ENCODE peak calls at places on chromosomes 1 and 21, in four cellular contexts. One of them, this sample, is unnamed.

GRCh38 chr1:227915564-227916553 is 31.9 kb downstream of the WNT9A start:
- DNase-seq in stromal cell of bone marrow: no peak
- DNase-seq in EL: no peak
- DNase-seq in effector CD4-positive, alpha-beta T cell: no peak
- DNase-seq in this sample: no peak

GRCh38 chr1:119143716-119144115 is 3.3 kb upstream of the WARS2 start:
- DNase-seq in effector CD4-positive, alpha-beta T cell: no peak
- DNase-seq in EL: no peak
- DNase-seq in stromal cell of bone marrow: no peak
- DNase-seq in this sample: no peak

GRCh38 chr21:37073417-37074194 is 552 bp downstream of the TTC3 start:
- DNase-seq in effector CD4-positive, alpha-beta T cell: peak; percentile 65
- DNase-seq in EL: peak; percentile 43
- DNase-seq in stromal cell of bone marrow: no peak
- DNase-seq in this sample: peak; percentile 32

GRCh38 chr1:94105957-94106529 is 14.9 kb downstream of the ABCA4 start:
- DNase-seq in EL: peak; percentile 40
- DNase-seq in stromal cell of bone marrow: no peak
- DNase-seq in effector CD4-positive, alpha-beta T cell: no peak
- DNase-seq in this sample: peak; percentile 40

GRCh38 chr21:46295996-46296752 is 10.0 kb downstream of the YBEY start:
- DNase-seq in stromal cell of bone marrow: peak; percentile 88
- DNase-seq in EL: peak; percentile 60
- DNase-seq in effector CD4-positive, alpha-beta T cell: no peak
- DNase-seq in this sample: peak; percentile 65

GRCh38 chr1:243575070-243575469 is 275.0 kb downstream of the AKT3 start:
- DNase-seq in stromal cell of bone marrow: no peak
- DNase-seq in effector CD4-positive, alpha-beta T cell: no peak
- DNase-seq in EL: no peak
- DNase-seq in this sample: peak; percentile 67

GRCh38 chr1:36975642-36976041 is 58.7 kb downstream of the GRIK3 start:
- DNase-seq in EL: no peak
- DNase-seq in stromal cell of bone marrow: no peak
- DNase-seq in effector CD4-positive, alpha-beta T cell: no peak
- DNase-seq in this sample: no peak

GRCh38 chr21:14755086-14755485 is 209.0 kb upstream of the SAMSN1 start:
- DNase-seq in EL: no peak
- DNase-seq in effector CD4-positive, alpha-beta T cell: no peak
- DNase-seq in stromal cell of bone marrow: no peak
- DNase-seq in this sample: no peak

GRCh38 chr1:54117815-54118563 is 34.8 kb downstream of the CDCP2 start:
- DNase-seq in EL: peak; percentile 37
- DNase-seq in effector CD4-positive, alpha-beta T cell: no peak
- DNase-seq in stromal cell of bone marrow: no peak
- DNase-seq in this sample: no peak

GRCh38 chr1:234584926-234585325 is 25.1 kb downstream of the IRF2BP2 start:
- DNase-seq in effector CD4-positive, alpha-beta T cell: no peak
- DNase-seq in EL: no peak
- DNase-seq in stromal cell of bone marrow: no peak
- DNase-seq in this sample: no peak

GRCh38 chr1:187689137-187689536 is 860.4 kb downstream of the PLA2G4A start:
- DNase-seq in EL: peak; percentile 53
- DNase-seq in stromal cell of bone marrow: peak; percentile 28
- DNase-seq in effector CD4-positive, alpha-beta T cell: no peak
- DNase-seq in this sample: peak; percentile 86

GRCh38 chr1:213724640-213725536 is 262.9 kb upstream of the PROX1 start:
- DNase-seq in stromal cell of bone marrow: peak; percentile 8
- DNase-seq in effector CD4-positive, alpha-beta T cell: no peak
- DNase-seq in EL: peak; percentile 39
- DNase-seq in this sample: peak; percentile 4

GRCh38 chr21:41763398-41763931 is 3.4 kb downstream of the RIPK4 start:
- DNase-seq in effector CD4-positive, alpha-beta T cell: no peak
- DNase-seq in EL: no peak
- DNase-seq in stromal cell of bone marrow: no peak
- DNase-seq in this sample: no peak

GRCh38 chr1:117606608-117607261 is 887 bp downstream of the TENT5C start:
- DNase-seq in EL: peak; percentile 43
- DNase-seq in effector CD4-positive, alpha-beta T cell: peak; percentile 42
- DNase-seq in stromal cell of bone marrow: no peak
- DNase-seq in this sample: no peak

GRCh38 chr1:227351443-227351842 is 33.2 kb upstream of the CDC42BPA start:
- DNase-seq in stromal cell of bone marrow: peak; percentile 73
- DNase-seq in effector CD4-positive, alpha-beta T cell: no peak
- DNase-seq in EL: peak; percentile 54
- DNase-seq in this sample: peak; percentile 34

GRCh38 chr1:32870615-32871363 is at the start of gene FNDC5:
- DNase-seq in stromal cell of bone marrow: no peak
- DNase-seq in EL: peak; percentile 23
- DNase-seq in effector CD4-positive, alpha-beta T cell: no peak
- DNase-seq in this sample: peak; percentile 18

GRCh38 chr1:197319631-197320030 is 51.6 kb downstream of the CRB1 start:
- DNase-seq in effector CD4-positive, alpha-beta T cell: no peak
- DNase-seq in EL: no peak
- DNase-seq in stromal cell of bone marrow: no peak
- DNase-seq in this sample: no peak

GRCh38 chr1:151839457-151840409 is at the start of gene C2CD4D:
- DNase-seq in EL: no peak
- DNase-seq in stromal cell of bone marrow: no peak
- DNase-seq in effector CD4-positive, alpha-beta T cell: peak; percentile 56
- DNase-seq in this sample: peak; percentile 16

GRCh38 chr1:151056149-151056548 is 3.3 kb downstream of the CDC42SE1 start:
- DNase-seq in effector CD4-positive, alpha-beta T cell: peak; percentile 26
- DNase-seq in stromal cell of bone marrow: no peak
- DNase-seq in EL: no peak
- DNase-seq in this sample: no peak

GRCh38 chr1:88659552-88659951 is 24.5 kb upstream of the PKN2 start:
- DNase-seq in effector CD4-positive, alpha-beta T cell: no peak
- DNase-seq in stromal cell of bone marrow: no peak
- DNase-seq in EL: no peak
- DNase-seq in this sample: no peak

GRCh38 chr1:37473431-37474050 is 839 bp upstream of the ZC3H12A start:
- DNase-seq in effector CD4-positive, alpha-beta T cell: peak; percentile 17
- DNase-seq in EL: peak; percentile 29
- DNase-seq in stromal cell of bone marrow: no peak
- DNase-seq in this sample: no peak

GRCh38 chr1:20445956-20446355 is 40.1 kb downstream of the CAMK2N1 start:
- DNase-seq in effector CD4-positive, alpha-beta T cell: no peak
- DNase-seq in EL: no peak
- DNase-seq in stromal cell of bone marrow: no peak
- DNase-seq in this sample: no peak

GRCh38 chr1:211828584-211829342 is 1.8 kb downstream of the LPGAT1 start:
- DNase-seq in EL: no peak
- DNase-seq in stromal cell of bone marrow: no peak
- DNase-seq in effector CD4-positive, alpha-beta T cell: no peak
- DNase-seq in this sample: peak; percentile 20

GRCh38 chr1:182137546-182137945 is 76.0 kb upstream of the ZNF648 start:
- DNase-seq in EL: no peak
- DNase-seq in effector CD4-positive, alpha-beta T cell: no peak
- DNase-seq in stromal cell of bone marrow: no peak
- DNase-seq in this sample: no peak

GRCh38 chr1:54253480-54253879 is 53.5 kb downstream of the MRPL37 start:
- DNase-seq in effector CD4-positive, alpha-beta T cell: no peak
- DNase-seq in stromal cell of bone marrow: peak; percentile 95
- DNase-seq in EL: peak; percentile 94
- DNase-seq in this sample: peak; percentile 96

GRCh38 chr1:99374109-99374508 is 109.8 kb downstream of the PLPPR4 start:
- DNase-seq in EL: no peak
- DNase-seq in stromal cell of bone marrow: no peak
- DNase-seq in effector CD4-positive, alpha-beta T cell: no peak
- DNase-seq in this sample: no peak

GRCh38 chr21:44913425-44914175 is 7.1 kb downstream of the ITGB2 start:
- DNase-seq in stromal cell of bone marrow: no peak
- DNase-seq in EL: no peak
- DNase-seq in effector CD4-positive, alpha-beta T cell: no peak
- DNase-seq in this sample: no peak

GRCh38 chr1:202143768-202144509 is 598 bp downstream of the ARL8A start:
- DNase-seq in EL: peak; percentile 21
- DNase-seq in stromal cell of bone marrow: no peak
- DNase-seq in effector CD4-positive, alpha-beta T cell: no peak
- DNase-seq in this sample: peak; percentile 20

GRCh38 chr1:8197493-8198282 is 120.2 kb upstream of the SLC45A1 start:
- DNase-seq in effector CD4-positive, alpha-beta T cell: no peak
- DNase-seq in EL: peak; percentile 94
- DNase-seq in stromal cell of bone marrow: peak; percentile 73
- DNase-seq in this sample: peak; percentile 97

GRCh38 chr1:201008666-201009360 is 14.7 kb downstream of the KIF21B start:
- DNase-seq in stromal cell of bone marrow: no peak
- DNase-seq in effector CD4-positive, alpha-beta T cell: no peak
- DNase-seq in EL: no peak
- DNase-seq in this sample: no peak

GRCh38 chr1:220326578-220326977 is 54.3 kb upstream of the RAB3GAP2 start:
- DNase-seq in EL: peak; percentile 60
- DNase-seq in effector CD4-positive, alpha-beta T cell: no peak
- DNase-seq in stromal cell of bone marrow: no peak
- DNase-seq in this sample: peak; percentile 24

GRCh38 chr1:204706838-204707509 is 21.4 kb upstream of the LRRN2 start:
- DNase-seq in stromal cell of bone marrow: no peak
- DNase-seq in effector CD4-positive, alpha-beta T cell: no peak
- DNase-seq in EL: no peak
- DNase-seq in this sample: no peak

This sample was measured in iris pigment epithelial cell.